ENCODE peak calls at places on chromosomes 12 and 14, in seven cellular contexts. H is CD8-positive, alpha-beta memory T cell; Y is GM12865; W is heart right ventricle; E is ACHN; K is astrocyte of the cerebellum; V is GDM1. L is an unnamed sample.

GRCh38 chr12:67202344-67203012 is 66.7 kb upstream of the CAND1 start:
- DNase-seq in E (no peak), V (no peak), K (no peak), W (no peak), Y (peak; percentile 52), H (no peak), L (no peak)

GRCh38 chr14:71932229-71932951 is at the start of gene RGS6:
- DNase-seq in Y (peak; percentile 81), V (peak; percentile 5), H (no peak), W (peak; percentile 54), E (peak; percentile 36), K (no peak), L (peak; percentile 29)

GRCh38 chr12:112025808-112026375 is 12.7 kb downstream of the ERP29 start:
- DNase-seq in Y (peak; percentile 32), H (no peak), V (no peak), W (no peak), K (no peak), E (no peak), L (no peak)

GRCh38 chr14:36553650-36554260 is 28.7 kb downstream of the NKX2-8 start:
- DNase-seq in E (peak; percentile 54), V (no peak), W (no peak), H (no peak), K (peak; percentile 37), Y (peak; percentile 52), L (no peak)

GRCh38 chr12:47903151-47903611 is 1.6 kb downstream of the VDR start:
- DNase-seq in W (no peak), V (peak; percentile 18), E (peak; percentile 50), Y (peak; percentile 63), H (no peak), K (peak; percentile 92), L (no peak)

GRCh38 chr12:130110910-130111309 is 51.4 kb upstream of the FZD10 start:
- DNase-seq in K (no peak), E (no peak), Y (no peak), W (no peak), H (no peak), V (no peak), L (no peak)

GRCh38 chr12:69497308-69498026 is 27.3 kb downstream of the FRS2 start:
- DNase-seq in E (peak; percentile 82), K (no peak), Y (peak; percentile 75), V (no peak), W (no peak), H (no peak), L (no peak)

GRCh38 chr14:33056213-33056612 is 117.5 kb downstream of the NPAS3 start:
- DNase-seq in V (no peak), K (no peak), E (no peak), Y (no peak), W (no peak), H (no peak), L (no peak)

GRCh38 chr12:27243006-27243405 is 1.1 kb upstream of the STK38L start:
- DNase-seq in W (no peak), E (no peak), K (no peak), H (no peak), Y (peak; percentile 64), V (no peak), L (no peak)

GRCh38 chr14:75563931-75564330 is 14.5 kb upstream of the FLVCR2 start:
- DNase-seq in V (no peak), H (no peak), K (no peak), Y (no peak), W (no peak), E (no peak), L (no peak)

GRCh38 chr12:113260127-113260526 is 38.9 kb downstream of the TPCN1 start:
- DNase-seq in Y (no peak), K (no peak), V (no peak), E (no peak), W (no peak), H (no peak), L (no peak)

GRCh38 chr12:111558107-111558376 is 41.1 kb downstream of the ATXN2 start:
- DNase-seq in V (no peak), Y (no peak), W (no peak), H (no peak), E (peak; percentile 60), K (peak; percentile 34), L (no peak)

GRCh38 chr12:49899286-49899843 is 4.3 kb downstream of the FAIM2 start:
- DNase-seq in V (no peak), K (no peak), Y (no peak), H (no peak), W (no peak), E (no peak), L (no peak)

GRCh38 chr14:88844980-88845491 is 20.6 kb downstream of the TTC8 start:
- DNase-seq in H (no peak), Y (no peak), W (no peak), K (no peak), E (no peak), V (no peak), L (no peak)

GRCh38 chr12:79988368-79988767 is 53.5 kb upstream of the PPP1R12A start:
- DNase-seq in H (no peak), E (no peak), K (no peak), V (no peak), W (no peak), Y (no peak), L (no peak)